ENCODE peak calls at places on chromosome 4, in four cellular contexts. Y is cardiac muscle cell, E is hepatic stellate cell, W is NCI-H345. S is an unnamed sample.

GRCh38 chr4:59612235-59612634 is 1587.9 kb upstream of the ADGRL3 start:
- DNase-seq in Y (peak), E (peak), W (no peak), S (no peak)

GRCh38 chr4:24850669-24851068 is 55.3 kb downstream of the SOD3 start:
- DNase-seq in Y (peak), E (peak), W (no peak), S (no peak)

GRCh38 chr4:149173241-149174013 is 642.2 kb downstream of the IQCM start:
- DNase-seq in Y (no peak), E (no peak), W (no peak), S (no peak)

GRCh38 chr4:89283226-89283974 is 24.2 kb downstream of the GPRIN3 start:
- DNase-seq in Y (peak), E (no peak), W (no peak), S (no peak)

GRCh38 chr4:144905286-144905685 is 192.7 kb downstream of the ANAPC10 start:
- DNase-seq in Y (peak), E (no peak), W (no peak), S (no peak)

GRCh38 chr4:185721949-185722316 is 90.1 kb downstream of the SORBS2 start:
- DNase-seq in Y (peak), E (no peak), W (no peak), S (no peak)

GRCh38 chr4:102430511-102430910 is 70.6 kb upstream of the NFKB1 start:
- DNase-seq in Y (peak), E (no peak), W (no peak), S (no peak)

GRCh38 chr4:169615467-169616106 is 3.2 kb upstream of the NEK1 start:
- DNase-seq in Y (no peak), E (no peak), W (no peak), S (no peak)

GRCh38 chr4:100908540-100908939 is 390.7 kb upstream of the EMCN start:
- DNase-seq in Y (no peak), E (no peak), W (no peak), S (no peak)

GRCh38 chr4:173257732-173258717 is 76.1 kb downstream of the HMGB2 start:
- DNase-seq in Y (peak), E (peak), W (peak), S (peak)

GRCh38 chr4:189001971-189002450 is 862.8 kb downstream of the TRIML1 start:
- DNase-seq in Y (no peak), E (no peak), W (no peak), S (no peak)